ENCODE peak calls at places on chromosomes 7 and 10, in four cellular contexts. E, L, M and V are unnamed samples.

GRCh38 chr7:112692333-112692732 is 97.9 kb downstream of the TMEM168 start:
- DNase-seq in E (no peak), L (no peak), M (no peak), V (no peak)

GRCh38 chr10:69630651-69631400 is 779 bp downstream of the FAM241B start:
- DNase-seq in L (no peak), E (no peak), M (no peak), V (no peak)

GRCh38 chr10:89347706-89348457 is 20.1 kb downstream of the IFIT3 start:
- DNase-seq in E (peak), L (no peak), M (no peak), V (no peak)

GRCh38 chr10:70671229-70671588 is 1.1 kb upstream of the ADAMTS14 start:
- DNase-seq in E (no peak), L (no peak), M (no peak), V (no peak)

GRCh38 chr7:132464740-132465139 is 111.5 kb downstream of the PLXNA4 start:
- DNase-seq in L (no peak), M (no peak), E (no peak), V (peak)

GRCh38 chr10:5951721-5952407 is 25.5 kb downstream of the IL15RA start:
- DNase-seq in M (no peak), E (no peak), L (no peak), V (peak)

GRCh38 chr10:69088471-69088769 is 517 bp downstream of the SRGN start:
- DNase-seq in E (no peak), M (no peak), L (no peak), V (no peak)

GRCh38 chr10:72637398-72637857 is 11.5 kb upstream of the MICU1 start:
- DNase-seq in L (no peak), E (peak), M (no peak), V (peak)

GRCh38 chr10:88110822-88111221 is 247.4 kb downstream of the PTEN start:
- DNase-seq in E (peak), L (no peak), M (no peak), V (no peak)

GRCh38 chr10:25556457-25556856 is 377.6 kb upstream of the MYO3A start:
- DNase-seq in M (no peak), L (no peak), E (peak), V (peak)

GRCh38 chr7:74105992-74106391 is 22.4 kb downstream of the LIMK1 start:
- DNase-seq in E (no peak), L (no peak), M (no peak), V (no peak)

GRCh38 chr7:30740417-30741181 is 11.3 kb upstream of the INMT start:
- DNase-seq in E (peak), L (peak), M (peak), V (peak)

GRCh38 chr10:72794260-72794659 is 99.3 kb upstream of the OIT3 start:
- DNase-seq in L (no peak), E (peak), M (no peak), V (no peak)

GRCh38 chr10:130169136-130169888 is 33.1 kb downstream of the GLRX3 start:
- DNase-seq in E (no peak), M (no peak), L (no peak), V (no peak)

GRCh38 chr10:19811517-19811916 is 4.7 kb upstream of the PLXDC2 start:
- DNase-seq in L (no peak), M (no peak), E (peak), V (peak)

GRCh38 chr10:52488606-52489485 is 174.8 kb downstream of the DKK1 start:
- DNase-seq in M (no peak), E (peak), L (peak), V (no peak)

GRCh38 chr7:18961997-18962396 is 155.4 kb downstream of the TWIST1 start:
- DNase-seq in E (no peak), L (no peak), M (no peak), V (no peak)

GRCh38 chr10:60817135-60817805 is 39.0 kb downstream of the CDK1 start:
- DNase-seq in M (no peak), E (peak), L (no peak), V (no peak)

GRCh38 chr10:124173298-124173900 is 80.0 kb upstream of the CHST15 start:
- DNase-seq in M (peak), L (no peak), E (no peak), V (no peak)

GRCh38 chr7:782718-783449 is 49.4 kb upstream of the SUN1 start:
- DNase-seq in L (no peak), E (no peak), M (no peak), V (no peak)

GRCh38 chr7:130274983-130275649 is 8.5 kb downstream of the CPA2 start:
- DNase-seq in L (no peak), E (no peak), M (no peak), V (no peak)

GRCh38 chr7:121303422-121304171 is 25.2 kb upstream of the WNT16 start:
- DNase-seq in E (no peak), M (no peak), L (no peak), V (peak)

GRCh38 chr7:159104188-159105030 is 40.3 kb downstream of the VIPR2 start:
- DNase-seq in E (no peak), M (no peak), L (no peak), V (no peak)

GRCh38 chr7:90669002-90669401 is 72.9 kb downstream of the CDK14 start:
- DNase-seq in E (no peak), M (no peak), L (no peak), V (no peak)

GRCh38 chr7:128210590-128211570 is 30.2 kb upstream of the LEP start:
- DNase-seq in M (no peak), L (no peak), E (no peak), V (peak)

GRCh38 chr7:3289996-3290395 is 11.1 kb upstream of the SDK1 start:
- DNase-seq in E (peak), L (no peak), M (no peak), V (no peak)

GRCh38 chr7:81736088-81736487 is 33.8 kb downstream of the HGF start:
- DNase-seq in M (no peak), L (no peak), E (no peak), V (no peak)

GRCh38 chr7:6448943-6449543 is 1.3 kb upstream of the DAGLB start:
- DNase-seq in E (peak), M (no peak), L (no peak), V (no peak)

GRCh38 chr7:155665957-155666287 is 21.5 kb downstream of the RBM33 start:
- DNase-seq in L (no peak), E (peak), M (no peak), V (no peak)

GRCh38 chr7:39465055-39465929 is 100.9 kb upstream of the YAE1 start:
- DNase-seq in L (peak), E (peak), M (peak), V (peak)
- H2BK12ac ChIP-seq in L (no peak), E (no peak), M (peak), V (no peak)

GRCh38 chr7:38507379-38507778 is 123.8 kb downstream of the AMPH start:
- DNase-seq in E (no peak), M (no peak), L (no peak), V (no peak)
- H3K4me3 ChIP-seq in E (peak), M (no peak), L (no peak), V (no peak)

DNA sequence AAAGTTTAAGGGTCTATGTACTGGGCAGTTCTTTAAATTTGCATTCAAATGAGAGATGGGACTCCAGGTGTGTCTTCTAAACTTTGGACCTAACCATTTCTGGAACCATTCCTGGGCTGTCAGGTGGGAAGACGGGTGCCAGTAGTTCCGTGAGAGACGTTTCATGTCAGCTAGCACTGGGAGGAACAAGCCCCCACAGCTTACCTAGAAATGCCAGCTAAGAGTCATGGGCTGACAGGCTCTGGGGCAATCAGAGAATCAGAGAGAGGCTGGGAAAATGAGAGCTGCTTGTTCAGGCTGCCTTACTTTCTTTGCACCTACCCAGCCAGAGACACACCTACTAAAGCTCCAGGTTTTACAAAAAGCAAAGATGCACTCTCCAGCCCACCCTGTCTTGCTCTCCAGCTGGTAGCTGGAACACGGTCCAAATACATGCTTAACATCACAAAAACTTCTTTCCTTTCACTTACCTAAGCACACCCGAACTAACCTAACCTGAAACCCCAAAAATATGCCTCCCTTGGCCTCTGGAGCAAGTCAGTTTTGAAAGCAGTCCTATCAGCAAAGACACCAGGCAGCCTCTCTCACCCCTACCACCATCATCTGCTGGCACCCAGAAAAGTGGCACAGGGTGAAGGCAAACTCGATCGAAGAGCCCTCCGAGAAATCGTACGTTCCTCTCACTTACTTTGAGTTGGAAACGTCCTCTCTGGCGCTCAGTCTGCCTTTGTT is 616 bp downstream of the PTN start:
- DNase-seq in L (peak), E (peak), M (no peak), V (no peak)
- H2AK5ac ChIP-seq in L (no peak), E (no peak), M (no peak), V (no peak)

DNA sequence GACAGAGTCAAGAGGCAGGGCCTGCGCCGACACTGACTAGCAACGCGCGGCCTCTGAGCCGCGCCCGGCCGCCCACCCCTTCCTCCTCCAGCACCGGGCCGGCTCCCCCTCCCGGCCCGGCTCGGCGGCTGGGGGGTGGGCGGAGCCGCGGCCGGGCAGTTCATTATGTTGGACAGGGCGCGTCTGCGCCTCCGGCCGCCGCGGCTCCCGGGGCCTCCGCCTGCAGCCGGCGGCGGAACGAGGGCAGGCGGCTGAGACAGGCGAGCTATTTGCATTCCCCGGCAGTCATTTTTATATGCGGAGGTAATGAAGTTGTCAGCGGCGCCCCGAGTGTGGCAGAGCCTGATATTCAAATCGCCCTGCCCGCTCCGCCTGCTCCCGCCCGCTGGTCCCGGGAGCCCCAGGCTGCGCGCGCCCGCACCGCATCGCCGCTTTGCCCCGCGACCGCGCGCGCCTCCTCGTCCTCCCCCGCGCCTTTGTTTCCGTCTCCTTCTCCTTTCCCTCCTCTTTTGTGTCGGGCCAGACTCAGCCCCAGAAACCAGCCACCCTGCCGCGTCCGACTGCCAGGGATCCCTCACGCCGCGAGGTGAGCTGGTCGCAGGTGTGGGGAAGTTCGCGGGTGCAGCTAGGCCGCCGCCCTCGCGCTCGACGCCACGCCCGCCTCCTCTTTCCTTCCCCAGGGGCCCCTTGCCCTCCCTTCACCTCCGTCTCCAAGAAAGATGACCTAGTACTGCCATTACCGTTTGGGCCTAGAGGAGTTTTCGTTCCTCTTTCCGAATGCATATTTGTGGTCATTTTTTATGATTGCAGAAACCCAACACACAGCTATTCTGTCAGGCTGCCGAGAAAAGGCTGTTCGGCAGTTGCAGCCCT is 107.0 kb downstream of the SNX10 start:
- DNase-seq in L (peak), E (peak), M (peak), V (peak)
- H2BK12ac ChIP-seq in L (peak), E (peak), M (peak), V (no peak)

GRCh38 chr7:2157473-2158279 is 75.1 kb downstream of the MAD1L1 start:
- DNase-seq in M (no peak), L (no peak), E (peak), V (no peak)
- H3K4me3 ChIP-seq in M (no peak), L (no peak), E (peak), V (no peak)

GRCh38 chr10:113133497-113133896 is 183.4 kb downstream of the TCF7L2 start:
- DNase-seq in M (no peak), E (peak), L (no peak), V (no peak)
- H2AK5ac ChIP-seq in M (peak), E (no peak), L (no peak), V (no peak)

GRCh38 chr10:75347211-75347610 is 54.4 kb downstream of the ZNF503 start:
- DNase-seq in E (no peak), L (no peak), M (no peak), V (no peak)
- H2BK12ac ChIP-seq in E (no peak), L (no peak), M (no peak), V (no peak)